ENCODE peak calls at places on chromosomes 6 and 20, in nine cellular contexts. N, Q, T, L, Z, S, F, I and Y are unnamed samples.

GRCh38 chr6:132750455-132751248 is 7.1 kb downstream of the VNN2 start:
- DNase-seq in N (peak; percentile 57), Q (no peak), T (no peak), L (no peak), Z (no peak), S (no peak), F (no peak), I (no peak), Y (no peak)

GRCh38 chr6:75546401-75546800 is 52.8 kb upstream of the FILIP1 start:
- DNase-seq in N (peak; percentile 12), Q (no peak), T (peak; percentile 7), L (no peak), Z (no peak), S (no peak), F (no peak), I (peak; percentile 15), Y (peak; percentile 68)

GRCh38 chr6:166167258-166167731 is 356 bp downstream of the TBXT start:
- DNase-seq in N (peak; percentile 52), Q (no peak), T (no peak), L (no peak), Z (no peak), S (no peak), F (no peak), I (no peak), Y (no peak)

GRCh38 chr6:169813969-169814368 is 62.5 kb downstream of the ERMARD start:
- DNase-seq in N (no peak), Q (no peak), T (no peak), L (no peak), Z (no peak), S (no peak), F (no peak), I (no peak), Y (no peak)

GRCh38 chr6:147693185-147693584 is 184.7 kb downstream of the SAMD5 start:
- DNase-seq in N (no peak), Q (no peak), T (no peak), L (no peak), Z (no peak), S (no peak), F (no peak), I (no peak), Y (no peak)

GRCh38 chr6:165777680-165778079 is 114.6 kb upstream of the PDE10A start:
- DNase-seq in N (no peak), Q (no peak), T (no peak), L (no peak), Z (no peak), S (no peak), F (no peak), I (no peak), Y (no peak)

GRCh38 chr6:165181951-165182414 is 127.4 kb downstream of the C6orf118 start:
- DNase-seq in N (no peak), Q (no peak), T (peak; percentile 88), L (no peak), Z (peak; percentile 9), S (no peak), F (no peak), I (no peak), Y (peak; percentile 29)

GRCh38 chr20:34010405-34010895 is 16.7 kb downstream of the RALY start:
- DNase-seq in N (no peak), Q (no peak), T (no peak), L (no peak), Z (no peak), S (no peak), F (no peak), I (no peak), Y (no peak)

GRCh38 chr6:25700841-25701240 is 48.8 kb downstream of the SCGN start:
- DNase-seq in N (no peak), Q (no peak), T (no peak), L (no peak), Z (no peak), S (no peak), F (no peak), I (no peak), Y (no peak)

GRCh38 chr6:1701668-1702353 is 92.1 kb downstream of the FOXC1 start:
- DNase-seq in N (no peak), Q (peak; percentile 85), T (peak; percentile 95), L (no peak), Z (peak; percentile 15), S (no peak), F (no peak), I (peak; percentile 53), Y (peak; percentile 66)

GRCh38 chr6:75849329-75850025 is 100.4 kb downstream of the MYO6 start:
- DNase-seq in N (no peak), Q (no peak), T (no peak), L (no peak), Z (peak; percentile 17), S (peak; percentile 56), F (no peak), I (no peak), Y (no peak)

GRCh38 chr6:116649129-116649528 is 19.4 kb downstream of the ZUP1 start:
- DNase-seq in N (no peak), Q (no peak), T (no peak), L (no peak), Z (no peak), S (no peak), F (no peak), I (no peak), Y (no peak)

GRCh38 chr6:121503633-121504032 is 68.2 kb downstream of the GJA1 start:
- DNase-seq in N (no peak), Q (no peak), T (peak; percentile 44), L (no peak), Z (no peak), S (no peak), F (no peak), I (no peak), Y (peak; percentile 79)

GRCh38 chr6:6920984-6921313 is 186.8 kb upstream of the RREB1 start:
- DNase-seq in N (no peak), Q (no peak), T (no peak), L (no peak), Z (no peak), S (peak; percentile 63), F (no peak), I (no peak), Y (no peak)

GRCh38 chr6:20789162-20789561 is 254.9 kb downstream of the CDKAL1 start:
- DNase-seq in N (no peak), Q (no peak), T (no peak), L (no peak), Z (peak; percentile 13), S (no peak), F (no peak), I (no peak), Y (peak; percentile 69)

GRCh38 chr6:147567141-147567805 is 58.8 kb downstream of the SAMD5 start:
- DNase-seq in N (no peak), Q (no peak), T (no peak), L (no peak), Z (no peak), S (no peak), F (no peak), I (no peak), Y (peak; percentile 13)

GRCh38 chr6:111105578-111105977 is 18.3 kb downstream of the SLC16A10 start:
- DNase-seq in N (no peak), Q (no peak), T (peak; percentile 29), L (peak; percentile 72), Z (peak; percentile 86), S (peak; percentile 78), F (peak; percentile 32), I (peak; percentile 90), Y (peak; percentile 40)
- TF ChIP-seq CTCF in N (no peak), Q (no peak), T (no peak), L (no peak), Z (no peak), S (no peak), F (no peak), I (no peak), Y (no peak)

GRCh38 chr20:35617397-35618031 is 1.9 kb downstream of the SPAG4 start:
- DNase-seq in N (peak; percentile 78), Q (peak; percentile 87), T (peak; percentile 28), L (no peak), Z (peak; percentile 69), S (peak; percentile 65), F (peak; percentile 77), I (peak; percentile 77), Y (peak; percentile 73)
- H3K4me3 ChIP-seq in N (peak overlapping the region; percentile 79), Q (peak overlapping the region; percentile 70), T (peak overlapping the region; percentile 38), L (peak overlapping the region; percentile 69), Z (no peak overlapping the region), S (peak overlapping the region; percentile 10), F (peak overlapping the region; percentile 35), I (peak overlapping the region; percentile 46), Y (peak overlapping the region; percentile 72)

DNA sequence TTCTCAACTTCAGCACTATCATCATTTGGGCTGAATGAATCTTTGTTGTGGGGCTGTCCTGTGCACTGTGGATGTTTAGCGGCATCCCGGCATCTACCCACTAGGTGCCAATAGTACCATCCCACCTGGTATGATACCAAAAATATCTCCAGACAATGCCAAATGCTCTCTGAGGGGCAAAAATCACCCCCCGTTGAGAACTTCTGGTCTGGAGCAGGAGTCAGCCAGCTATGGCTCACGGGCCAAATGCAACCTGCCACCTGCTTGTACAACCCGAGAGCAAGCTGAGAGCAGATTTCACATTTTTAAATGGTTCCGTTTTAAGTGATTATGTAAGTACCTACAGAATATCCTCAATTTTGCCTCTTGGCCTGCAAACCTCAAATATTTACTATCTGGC is 26.8 kb downstream of the KCNB1 start:
- DNase-seq in N (no peak), Q (no peak), T (no peak), L (no peak), Z (no peak), S (no peak), F (no peak), I (no peak), Y (no peak)
- TF ChIP-seq CTCF in N (no peak), Q (no peak), T (no peak), L (no peak), Z (no peak), S (no peak), F (no peak), I (no peak), Y (no peak)

GRCh38 chr6:158419339-158419909 is 107.2 kb downstream of the TULP4 start:
- DNase-seq in N (no peak), Q (no peak), T (no peak), L (no peak), Z (no peak), S (no peak), F (no peak), I (no peak), Y (no peak)
- H3K4me3 ChIP-seq in N (no peak overlapping the region), Q (no peak overlapping the region), T (no peak overlapping the region), L (no peak overlapping the region), Z (no peak overlapping the region), S (no peak overlapping the region), F (no peak overlapping the region), I (no peak overlapping the region), Y (no peak overlapping the region)

GRCh38 chr20:10316582-10316981 is 98.0 kb downstream of the SNAP25 start:
- DNase-seq in N (peak; percentile 40), Q (no peak), T (no peak), L (no peak), Z (peak; percentile 19), S (no peak), F (no peak), I (no peak), Y (no peak)
- TF ChIP-seq CTCF in N (peak; percentile 27), Q (no peak), T (no peak), L (no peak), Z (peak; percentile 24), S (no peak), F (no peak), I (no peak), Y (peak; percentile 18)